ENCODE peak calls at places on chromosome 15, in seven cellular contexts. Y, N, M, W, K, F and R are unnamed samples.

GRCh38 chr15:49831206-49831965 is 210.5 kb downstream of the DTWD1 start:
- DNase-seq in Y (peak; percentile 95), N (peak; percentile 98), M (no peak), W (no peak), K (peak; percentile 55), F (peak; percentile 82), R (no peak)

GRCh38 chr15:67080118-67080899 is 14.9 kb downstream of the SMAD3 start:
- DNase-seq in Y (peak; percentile 66), N (peak; percentile 86), M (no peak), W (no peak), K (no peak), F (no peak), R (no peak)

GRCh38 chr15:72179950-72180581 is 17.5 kb downstream of the GRAMD2A start:
- DNase-seq in Y (no peak), N (peak; percentile 59), M (no peak), W (peak; percentile 60), K (peak; percentile 85), F (no peak), R (no peak)

GRCh38 chr15:65087873-65088642 is 11.5 kb downstream of the KBTBD13 start:
- DNase-seq in Y (no peak), N (no peak), M (no peak), W (no peak), K (no peak), F (peak; percentile 78), R (no peak)

GRCh38 chr15:74367296-74367854 is at the start of gene CYP11A1:
- DNase-seq in Y (no peak), N (no peak), M (no peak), W (no peak), K (no peak), F (peak; percentile 53), R (no peak)

GRCh38 chr15:48643776-48644497 is 1.6 kb downstream of the FBN1 start:
- DNase-seq in Y (no peak), N (peak; percentile 46), M (no peak), W (no peak), K (no peak), F (peak; percentile 33), R (no peak)

GRCh38 chr15:101203029-101203428 is 48.8 kb downstream of the CHSY1 start:
- DNase-seq in Y (no peak), N (no peak), M (no peak), W (no peak), K (no peak), F (no peak), R (no peak)

GRCh38 chr15:68396068-68396467 is 35.9 kb downstream of the ITGA11 start:
- DNase-seq in Y (no peak), N (no peak), M (no peak), W (no peak), K (no peak), F (no peak), R (no peak)

GRCh38 chr15:55247766-55248427 is 41.7 kb downstream of the RAB27A start:
- DNase-seq in Y (no peak), N (peak; percentile 18), M (no peak), W (no peak), K (no peak), F (peak; percentile 35), R (no peak)

GRCh38 chr15:89399390-89400120 is 64.9 kb upstream of the POLG start:
- DNase-seq in Y (no peak), N (no peak), M (no peak), W (peak; percentile 70), K (no peak), F (peak; percentile 86), R (no peak)
- H3K23ac ChIP-seq in Y (no peak overlapping the region), N (no peak overlapping the region), M (peak overlapping the region; percentile 58), W (no peak overlapping the region), K (no peak overlapping the region), F (no peak overlapping the region), R (no peak overlapping the region)

DNA sequence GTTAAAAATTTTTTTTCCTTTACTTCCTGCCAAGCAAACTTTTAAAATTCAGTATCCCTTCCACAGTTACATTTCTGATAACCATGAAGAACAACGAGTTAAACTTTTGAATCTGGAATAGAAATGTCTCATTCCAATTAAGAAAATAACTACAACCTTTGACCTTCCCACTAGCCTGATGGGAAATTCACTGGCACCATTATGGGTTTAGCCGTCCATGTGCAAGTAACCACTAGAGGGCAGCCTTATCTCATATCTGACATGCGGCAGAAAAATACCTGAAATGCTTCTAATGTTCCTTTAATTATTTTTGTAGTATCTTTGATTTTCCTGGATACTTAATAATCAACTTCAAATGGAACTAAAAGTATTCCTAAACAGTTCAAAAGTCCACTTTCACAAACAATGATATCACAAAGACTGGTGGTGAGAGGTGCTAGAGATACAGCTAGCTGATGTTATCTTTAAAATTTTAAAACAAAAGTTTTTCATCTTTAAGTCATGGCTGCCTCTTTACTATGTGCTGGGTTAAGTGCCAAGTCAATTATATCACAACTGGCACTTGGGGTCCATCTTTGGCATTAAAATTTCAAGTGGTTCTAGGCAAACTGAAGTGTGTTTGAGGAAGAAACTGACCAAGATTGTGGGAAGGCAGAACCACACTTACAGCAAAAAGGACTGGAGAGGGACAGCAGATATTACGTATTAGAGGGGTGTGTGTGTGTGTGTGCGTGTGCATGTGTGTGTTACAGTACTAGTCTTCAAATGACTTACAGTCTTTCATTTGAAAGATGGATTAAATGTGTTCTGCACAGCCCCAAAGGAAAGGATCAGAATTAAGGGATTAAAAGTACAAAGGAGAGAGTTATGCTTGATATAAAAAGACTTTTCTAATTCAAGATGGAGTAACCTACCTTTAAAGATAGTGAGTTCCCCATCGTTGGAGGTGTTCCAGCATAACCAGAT is 107.1 kb upstream of the ICE2 start:
- DNase-seq in Y (peak; percentile 78), N (peak; percentile 75), M (peak; percentile 60), W (no peak), K (peak; percentile 75), F (peak; percentile 83), R (no peak)
- H3K23ac ChIP-seq in Y (no peak overlapping the region), N (no peak overlapping the region), M (no peak overlapping the region), W (no peak overlapping the region), K (no peak overlapping the region), F (no peak overlapping the region), R (no peak overlapping the region)

DNA sequence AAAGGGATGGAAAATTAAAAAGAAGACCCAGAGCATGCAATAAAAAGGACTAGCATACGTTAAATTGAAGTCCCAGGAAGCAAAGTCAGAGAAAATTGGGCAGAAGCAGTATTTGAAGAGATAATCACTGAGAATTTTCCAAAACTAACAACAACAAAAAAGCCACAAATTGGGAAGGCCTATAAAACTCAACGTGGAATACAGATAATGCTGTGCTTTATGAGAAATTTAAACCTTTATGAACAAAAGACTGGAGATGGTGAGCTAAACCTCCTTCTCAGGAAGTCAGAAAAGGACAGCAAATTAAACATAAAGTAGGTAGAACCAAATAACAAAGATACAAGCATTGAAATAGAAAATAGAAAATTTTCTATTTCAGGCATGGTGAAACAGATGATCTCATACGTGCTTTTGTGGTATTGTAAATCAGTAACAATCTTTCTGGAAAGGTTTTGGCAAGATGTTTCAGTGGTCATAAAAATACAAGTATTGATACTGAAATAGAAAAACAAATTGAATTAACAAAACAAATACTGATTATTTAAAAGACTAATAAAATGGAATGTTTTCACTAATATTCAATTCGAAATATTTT is 55.6 kb downstream of the LYSMD4 start:
- DNase-seq in Y (no peak), N (no peak), M (no peak), W (no peak), K (no peak), F (no peak), R (no peak)
- H3K23ac ChIP-seq in Y (no peak overlapping the region), N (no peak overlapping the region), M (no peak overlapping the region), W (no peak overlapping the region), K (no peak overlapping the region), F (no peak overlapping the region), R (no peak overlapping the region)

DNA sequence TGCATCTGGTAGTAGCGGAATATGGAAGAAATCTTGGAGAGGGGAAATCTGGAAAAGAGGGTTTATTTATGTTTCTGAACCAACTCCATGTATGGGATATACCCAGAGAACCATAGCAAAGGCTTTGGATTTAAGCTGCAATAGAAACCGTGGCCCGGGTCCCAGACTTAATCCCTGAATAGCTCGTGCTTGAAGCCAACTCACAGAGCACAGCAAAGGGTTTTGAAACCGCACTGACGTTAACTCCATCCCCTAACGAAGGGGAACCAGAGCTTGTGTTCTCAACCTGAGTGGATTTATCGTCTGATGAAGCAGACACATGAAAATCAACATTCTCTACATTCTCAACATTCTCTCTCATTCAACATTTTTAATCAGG is 154.6 kb downstream of the APBA2 start:
- DNase-seq in Y (peak; percentile 70), N (no peak), M (peak; percentile 41), W (no peak), K (no peak), F (no peak), R (no peak)
- H3K23ac ChIP-seq in Y (no peak overlapping the region), N (no peak overlapping the region), M (no peak overlapping the region), W (no peak overlapping the region), K (no peak overlapping the region), F (no peak overlapping the region), R (no peak overlapping the region)

GRCh38 chr15:57348081-57348480 is 28.2 kb upstream of the CGNL1 start:
- DNase-seq in Y (no peak), N (no peak), M (no peak), W (no peak), K (no peak), F (no peak), R (no peak)
- H3K23ac ChIP-seq in Y (no peak overlapping the region), N (no peak overlapping the region), M (no peak overlapping the region), W (no peak overlapping the region), K (no peak overlapping the region), F (no peak overlapping the region), R (no peak overlapping the region)